ENCODE peak calls at places on chromosomes 11 and 22, in six cellular contexts. T is body of pancreas, A is astrocyte of the cerebellum, I is activated B cell treated with CpG ODN at 0.5 μM for 24 hours, Q is cardiac muscle cell, W is AG04450. O is an unnamed sample.
A peak's percentile ranks its signal among the peaks of the same experiment; 100 is the strongest.

GRCh38 chr11:31671681-31672080 is 139.4 kb downstream of the PAX6 start:
- DNase-seq in Q (no peak), A (no peak), W (no peak), T (no peak), I (no peak), O (no peak)

GRCh38 chr22:39664485-39665200 is 94.1 kb downstream of the CACNA1I start:
- DNase-seq in Q (peak; percentile 69), W (no peak), I (peak; percentile 27), T (peak; percentile 25), A (no peak), O (peak; percentile 63)

GRCh38 chr11:44592125-44592643 is 26.7 kb downstream of the CD82 start:
- DNase-seq in W (no peak), I (no peak), A (no peak), Q (peak; percentile 38), T (no peak), O (no peak)

GRCh38 chr11:105582497-105582896 is 27.4 kb upstream of the GRIA4 start:
- DNase-seq in A (peak; percentile 4), I (no peak), T (no peak), Q (no peak), W (no peak), O (no peak)

GRCh38 chr22:48579035-48579914 is 1248.4 kb downstream of the BRD1 start:
- DNase-seq in W (no peak), I (no peak), A (peak; percentile 15), Q (no peak), T (no peak), O (no peak)

GRCh38 chr11:12206529-12206928 is 96.1 kb downstream of the MICAL2 start:
- DNase-seq in A (no peak), I (no peak), Q (no peak), T (no peak), W (no peak), O (no peak)

GRCh38 chr11:108115495-108116140 is 5.7 kb upstream of the ACAT1 start:
- DNase-seq in A (peak; percentile 85), Q (peak; percentile 21), T (peak; percentile 93), I (no peak), W (peak; percentile 72), O (no peak)

GRCh38 chr11:11979487-11980117 is 28.8 kb downstream of the DKK3 start:
- DNase-seq in I (no peak), W (no peak), Q (peak; percentile 67), T (peak; percentile 38), A (no peak), O (no peak)

GRCh38 chr11:21511835-21512440 is 680.9 kb upstream of the ANO5 start:
- DNase-seq in A (peak; percentile 40), T (peak; percentile 73), W (no peak), Q (peak; percentile 87), I (no peak), O (peak; percentile 62)

GRCh38 chr11:78551066-78551465 is 23.6 kb downstream of the NARS2 start:
- DNase-seq in Q (no peak), T (no peak), A (no peak), W (no peak), I (no peak), O (no peak)

GRCh38 chr11:61045271-61045670 is 57.0 kb upstream of the CD5 start:
- DNase-seq in A (no peak), T (no peak), I (no peak), W (no peak), Q (no peak), O (no peak)

GRCh38 chr22:29269731-29270474 is 1.8 kb downstream of the EWSR1 start:
- DNase-seq in I (no peak), Q (peak; percentile 21), W (no peak), A (no peak), T (no peak), O (no peak)

GRCh38 chr11:11672764-11673163 is 51.0 kb upstream of the GALNT18 start:
- DNase-seq in A (no peak), I (no peak), T (no peak), Q (no peak), W (no peak), O (no peak)

GRCh38 chr22:33788927-33789326 is 131.3 kb downstream of the LARGE1 start:
- DNase-seq in I (no peak), Q (no peak), A (no peak), W (no peak), T (no peak), O (no peak)

GRCh38 chr22:50326959-50327710 is at the start of gene DENND6B:
- DNase-seq in T (peak; percentile 86), Q (peak; percentile 90), W (peak; percentile 33), A (peak; percentile 29), I (peak; percentile 82), O (peak; percentile 74)

GRCh38 chr22:37843746-37844089 is 416 bp downstream of the ANKRD54 start:
- DNase-seq in A (no peak), Q (no peak), W (no peak), I (no peak), T (no peak), O (peak; percentile 56)

GRCh38 chr22:31347251-31348008 is 1.3 kb upstream of the PATZ1 start:
- DNase-seq in W (peak; percentile 15), A (peak; percentile 42), Q (peak; percentile 84), I (peak; percentile 61), T (peak; percentile 67), O (peak; percentile 31)

GRCh38 chr22:39142088-39142667 is 10.3 kb downstream of the CBX7 start:
- DNase-seq in W (no peak), Q (no peak), T (no peak), I (no peak), A (no peak), O (no peak)

GRCh38 chr11:128687321-128687720 is 6.6 kb upstream of the FLI1 start:
- DNase-seq in T (no peak), A (no peak), W (no peak), I (no peak), Q (no peak), O (no peak)

GRCh38 chr22:29744902-29745301 is 21.9 kb downstream of the ZMAT5 start:
- DNase-seq in T (no peak), A (no peak), I (no peak), W (peak; percentile 15), Q (no peak), O (no peak)

GRCh38 chr11:110297726-110298297 is 1.4 kb upstream of the RDX start:
- DNase-seq in W (no peak), I (no peak), Q (no peak), T (no peak), A (no peak), O (no peak)

GRCh38 chr11:110295086-110295485 is 1.3 kb downstream of the RDX start:
- DNase-seq in T (no peak), W (no peak), Q (no peak), I (no peak), A (no peak), O (no peak)

GRCh38 chr11:110297082-110297725 is 790 bp upstream of the RDX start:
- DNase-seq in Q (no peak), W (no peak), T (no peak), A (no peak), I (no peak), O (no peak)

GRCh38 chr11:110295487-110296225 is 758 bp downstream of the RDX start:
- DNase-seq in W (no peak), I (peak; percentile 54), A (no peak), T (peak; percentile 61), Q (peak; percentile 71), O (no peak)

DNA sequence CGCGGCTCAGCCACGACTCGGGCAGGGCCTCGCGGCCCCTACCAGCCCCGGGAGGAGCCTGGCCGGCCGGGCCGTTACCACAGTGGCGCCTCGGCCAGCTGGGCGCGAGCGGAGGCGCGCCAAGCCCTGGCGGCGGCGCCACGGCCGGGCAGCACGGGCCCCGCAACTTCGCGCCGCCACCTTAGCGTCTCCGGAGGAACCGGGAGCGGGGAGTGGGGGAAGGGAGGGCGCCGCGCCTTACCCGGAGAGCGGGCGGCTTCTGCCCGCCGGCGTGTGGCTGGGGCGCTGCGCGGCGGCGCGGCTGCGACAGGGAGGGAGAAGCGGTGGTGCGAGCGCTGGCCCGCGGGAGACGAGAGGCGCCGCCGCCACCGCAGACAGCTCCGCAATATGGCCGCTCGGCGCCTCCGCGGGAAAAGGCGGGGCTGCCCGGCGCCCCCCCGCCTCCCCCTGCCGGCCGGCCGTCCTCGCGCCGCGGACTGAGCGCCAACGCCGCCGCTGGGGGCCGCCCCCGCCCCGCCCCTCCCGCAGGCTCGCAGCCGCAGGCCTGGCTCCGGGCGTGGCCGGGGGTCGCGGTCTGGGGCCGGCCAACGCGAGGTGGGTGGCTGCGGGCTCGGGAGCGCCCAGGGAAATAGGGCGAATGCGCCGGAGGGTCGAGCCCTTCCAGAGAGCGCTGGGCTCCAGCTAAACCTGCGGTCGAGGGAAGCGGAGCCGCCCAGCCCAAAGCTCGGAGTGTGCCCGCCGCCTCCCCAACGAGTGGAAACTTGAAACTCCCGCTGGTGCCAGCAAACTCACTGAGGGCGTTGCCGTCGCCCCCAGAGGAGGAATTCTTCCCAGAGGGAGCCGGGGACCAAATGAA is at the start of gene RDX:
- DNase-seq in W (peak; percentile 26), A (peak; percentile 64), T (peak; percentile 70), I (peak; percentile 74), Q (peak; percentile 92), O (peak; percentile 64)
- TF ChIP-seq CTCF in W (peak; percentile 7), A (no peak), T (no peak), I (no peak), Q (no peak), O (no peak)

DNA sequence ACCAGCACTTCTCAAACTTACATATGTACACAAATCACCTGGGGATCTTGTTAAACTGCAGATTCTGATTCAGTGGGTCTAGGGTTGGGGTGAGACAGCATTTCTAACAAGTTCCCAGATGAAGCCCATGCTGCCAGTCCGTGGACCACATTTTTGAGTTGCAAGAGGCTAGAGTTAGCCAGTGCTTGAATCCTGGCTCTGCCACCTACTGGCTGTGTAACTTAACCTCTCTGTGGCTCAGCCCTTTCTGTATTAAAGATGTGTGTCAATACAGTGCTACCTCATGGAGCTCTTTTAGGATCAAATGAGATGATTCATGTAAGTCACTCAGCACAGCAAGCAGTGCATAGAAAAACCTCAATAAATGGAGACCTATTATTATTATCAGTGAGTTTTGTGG is 90.2 kb upstream of the ISX start:
- DNase-seq in Q (no peak), A (no peak), I (no peak), T (no peak), W (no peak), O (no peak)
- TF ChIP-seq CTCF in Q (no peak), A (no peak), I (no peak), T (no peak), W (no peak), O (peak; percentile 28)

DNA sequence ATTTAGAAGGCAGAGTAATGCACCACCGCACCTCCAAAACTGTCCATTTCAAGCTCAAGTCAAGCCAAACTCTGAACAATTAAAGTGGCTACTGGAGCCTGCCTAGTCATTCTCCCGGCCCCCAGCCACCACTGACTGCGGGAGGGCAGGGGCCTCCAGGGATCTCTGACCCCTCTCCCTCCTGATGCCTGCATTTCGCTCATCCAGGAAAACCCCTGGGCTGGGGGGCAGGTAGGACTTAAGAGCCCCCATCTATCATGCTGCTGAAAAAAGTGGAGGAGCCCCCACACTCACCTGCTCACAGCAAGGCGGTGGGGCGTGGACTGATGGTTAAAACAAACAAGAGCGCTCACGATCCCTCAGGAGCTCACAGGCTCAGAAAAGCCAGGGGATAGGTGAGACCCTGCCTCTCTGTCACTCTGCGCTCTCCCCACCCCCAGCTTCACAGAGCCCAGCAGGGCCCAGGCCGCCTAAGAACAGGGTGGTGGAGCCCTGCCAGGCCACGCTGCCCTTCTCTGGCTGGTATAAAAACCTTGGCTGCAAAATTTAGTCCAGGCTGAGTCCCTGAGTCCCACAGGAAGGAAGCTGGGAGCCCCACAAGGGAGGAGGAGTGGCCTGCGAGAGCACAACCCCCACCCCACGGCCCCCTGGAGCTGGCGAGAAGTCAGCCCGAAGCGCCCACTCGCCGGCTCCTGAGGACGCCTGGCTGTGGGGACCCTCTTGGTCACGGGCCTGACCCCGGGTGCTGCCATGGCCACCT is 21.0 kb upstream of the MOB2 start:
- DNase-seq in T (no peak), I (no peak), A (no peak), W (no peak), Q (no peak), O (no peak)
- TF ChIP-seq CTCF in T (no peak), I (no peak), A (no peak), W (no peak), Q (no peak), O (no peak)

GRCh38 chr11:115678942-115679341 is 174.7 kb upstream of the CADM1 start:
- DNase-seq in Q (peak; percentile 74), A (no peak), T (no peak), I (no peak), W (no peak), O (no peak)
- TF ChIP-seq CTCF in Q (no peak), A (peak; percentile 5), T (peak; percentile 12), I (no peak), W (no peak), O (peak; percentile 38)

O was measured in progenitor cell of endocrine pancreas.